ENCODE peak calls at places on chromosomes 1 and 21, in four cellular contexts. O is heart left ventricle; B is nephron progenitor cell; A is stimulated activated CD4-positive, alpha-beta T cell treated with anti-CD3 and anti-CD28 coated beads, Interleukin-2, amount 100 ng/mL, for 48 hours. J is an unnamed sample.

GRCh38 chr21:43740497-43741156 is 21.7 kb downstream of the PDXK start:
- DNase-seq in B (peak), O (no peak), A (no peak), J (peak)

GRCh38 chr21:10273196-10273595 is 248.2 kb upstream of the TPTE start:
- DNase-seq in A (no peak), B (no peak), O (no peak), J (no peak)

GRCh38 chr1:155322571-155322952 is 1.9 kb downstream of the RUSC1 start:
- DNase-seq in B (peak), O (peak), A (no peak), J (no peak)

GRCh38 chr1:116751149-116751548 is 3.1 kb upstream of the CD2 start:
- DNase-seq in A (no peak), O (no peak), B (no peak), J (no peak)

GRCh38 chr1:29237906-29238600 is 1.7 kb downstream of the PTPRU start:
- DNase-seq in A (no peak), O (peak), B (peak), J (no peak)

GRCh38 chr1:62271137-62271536 is 48.1 kb downstream of the KANK4 start:
- DNase-seq in A (no peak), B (no peak), O (no peak), J (no peak)

GRCh38 chr1:31984419-31985347 is 29.0 kb upstream of the KHDRBS1 start:
- DNase-seq in B (no peak), A (no peak), O (no peak), J (no peak)

GRCh38 chr1:62687421-62687902 is 724 bp downstream of the DOCK7 start:
- DNase-seq in O (peak), A (peak), B (peak), J (no peak)

GRCh38 chr1:243705585-243705984 is 144.5 kb downstream of the AKT3 start:
- DNase-seq in O (no peak), A (no peak), B (no peak), J (no peak)

GRCh38 chr1:7420706-7421105 is 350.4 kb upstream of the VAMP3 start:
- DNase-seq in A (no peak), O (peak), B (no peak), J (no peak)

GRCh38 chr1:9119745-9120144 is 9.2 kb downstream of the GPR157 start:
- DNase-seq in A (no peak), B (no peak), O (no peak), J (no peak)

GRCh38 chr1:33993301-33993700 is 129.4 kb downstream of the HMGB4 start:
- DNase-seq in A (no peak), O (no peak), B (no peak), J (no peak)

GRCh38 chr1:111769517-111770146 is 13.9 kb downstream of the DDX20 start:
- DNase-seq in O (no peak), B (peak), A (peak), J (peak)

GRCh38 chr1:24289937-24290595 is 29.1 kb upstream of the GRHL3 start:
- DNase-seq in O (peak), B (no peak), A (no peak), J (no peak)

GRCh38 chr1:163300569-163300968 is 21.2 kb upstream of the NUF2 start:
- DNase-seq in O (no peak), A (no peak), B (no peak), J (no peak)